ENCODE peak calls at places on chromosome 11, in five cellular contexts. One of them, this sample, is unnamed.

GRCh38 chr11:117090111-117090706 is 8.0 kb downstream of the SIK3 start:
- DNase-seq in choroid plexus epithelial cell: no peak
- DNase-seq in MM.1S: no peak
- DNase-seq in stomach: no peak
- DNase-seq in HFF-Myc: no peak
- DNase-seq in this sample: no peak

GRCh38 chr11:68525930-68526329 is 65.4 kb downstream of the PPP6R3 start:
- DNase-seq in choroid plexus epithelial cell: peak
- DNase-seq in MM.1S: no peak
- DNase-seq in stomach: no peak
- DNase-seq in HFF-Myc: no peak
- DNase-seq in this sample: no peak

GRCh38 chr11:134024420-134025085 is 44.3 kb upstream of the JAM3 start:
- DNase-seq in choroid plexus epithelial cell: no peak
- DNase-seq in MM.1S: no peak
- DNase-seq in stomach: no peak
- DNase-seq in HFF-Myc: no peak
- DNase-seq in this sample: no peak

GRCh38 chr11:4531666-4532065 is 13.3 kb upstream of the OR52M1 start:
- DNase-seq in choroid plexus epithelial cell: no peak
- DNase-seq in MM.1S: no peak
- DNase-seq in stomach: no peak
- DNase-seq in HFF-Myc: no peak
- DNase-seq in this sample: no peak

GRCh38 chr11:72798361-72798760 is 4.5 kb upstream of the STARD10 start:
- DNase-seq in choroid plexus epithelial cell: no peak
- DNase-seq in MM.1S: no peak
- DNase-seq in stomach: no peak
- DNase-seq in HFF-Myc: no peak
- DNase-seq in this sample: no peak

GRCh38 chr11:18844753-18845367 is 53.3 kb upstream of the PTPN5 start:
- DNase-seq in choroid plexus epithelial cell: peak
- DNase-seq in MM.1S: peak
- DNase-seq in stomach: no peak
- DNase-seq in HFF-Myc: peak
- DNase-seq in this sample: peak

GRCh38 chr11:41039592-41039991 is 419.9 kb downstream of the LRRC4C start:
- DNase-seq in choroid plexus epithelial cell: no peak
- DNase-seq in MM.1S: peak
- DNase-seq in stomach: no peak
- DNase-seq in HFF-Myc: no peak
- DNase-seq in this sample: no peak

GRCh38 chr11:59918987-59919589 is 19.1 kb upstream of the OOSP1 start:
- DNase-seq in choroid plexus epithelial cell: peak
- DNase-seq in MM.1S: peak
- DNase-seq in stomach: peak
- DNase-seq in HFF-Myc: no peak
- DNase-seq in this sample: peak

GRCh38 chr11:60953781-60954180 is 1.8 kb upstream of the SLC15A3 start:
- DNase-seq in choroid plexus epithelial cell: no peak
- DNase-seq in MM.1S: no peak
- DNase-seq in stomach: no peak
- DNase-seq in HFF-Myc: no peak
- DNase-seq in this sample: no peak

GRCh38 chr11:86440305-86440716 is 65.6 kb downstream of the CCDC81 start:
- DNase-seq in choroid plexus epithelial cell: peak
- DNase-seq in MM.1S: no peak
- DNase-seq in stomach: no peak
- DNase-seq in HFF-Myc: no peak
- DNase-seq in this sample: no peak

GRCh38 chr11:47480762-47481161 is 31.8 kb upstream of the RAPSN start:
- DNase-seq in choroid plexus epithelial cell: peak
- DNase-seq in MM.1S: no peak
- DNase-seq in stomach: no peak
- DNase-seq in HFF-Myc: no peak
- DNase-seq in this sample: no peak

GRCh38 chr11:1199689-1200610 is 22.9 kb upstream of the MUC5B start:
- DNase-seq in choroid plexus epithelial cell: no peak
- DNase-seq in MM.1S: no peak
- DNase-seq in stomach: peak
- DNase-seq in HFF-Myc: no peak
- DNase-seq in this sample: no peak

GRCh38 chr11:44823006-44823405 is 96.2 kb downstream of the TSPAN18 start:
- DNase-seq in choroid plexus epithelial cell: no peak
- DNase-seq in MM.1S: no peak
- DNase-seq in stomach: no peak
- DNase-seq in HFF-Myc: no peak
- DNase-seq in this sample: no peak
- TF ChIP-seq CTCF in choroid plexus epithelial cell: peak
- TF ChIP-seq CTCF in MM.1S: peak
- TF ChIP-seq CTCF in stomach: no peak
- TF ChIP-seq CTCF in HFF-Myc: peak
- TF ChIP-seq CTCF in this sample: peak

GRCh38 chr11:62054484-62055121 is 69.2 kb upstream of the INCENP start:
- DNase-seq in choroid plexus epithelial cell: peak
- DNase-seq in MM.1S: peak
- DNase-seq in stomach: peak
- DNase-seq in HFF-Myc: no peak
- DNase-seq in this sample: no peak
- TF ChIP-seq CTCF in choroid plexus epithelial cell: peak
- TF ChIP-seq CTCF in MM.1S: peak
- TF ChIP-seq CTCF in stomach: no peak
- TF ChIP-seq CTCF in HFF-Myc: peak
- TF ChIP-seq CTCF in this sample: peak

GRCh38 chr11:119334173-119334930 is at the start of gene RNF26:
- DNase-seq in choroid plexus epithelial cell: peak
- DNase-seq in MM.1S: peak
- DNase-seq in stomach: peak
- DNase-seq in HFF-Myc: peak
- DNase-seq in this sample: peak

GRCh38 chr11:119337581-119338317 is 2.9 kb downstream of the C1QTNF5 start:
- DNase-seq in choroid plexus epithelial cell: no peak
- DNase-seq in MM.1S: no peak
- DNase-seq in stomach: no peak
- DNase-seq in HFF-Myc: peak
- DNase-seq in this sample: no peak

GRCh38 chr11:119335655-119336543 is 1.6 kb downstream of the RNF26 start:
- DNase-seq in choroid plexus epithelial cell: no peak
- DNase-seq in MM.1S: no peak
- DNase-seq in stomach: no peak
- DNase-seq in HFF-Myc: no peak
- DNase-seq in this sample: no peak

GRCh38 chr11:119336744-119337469 is 2.6 kb downstream of the RNF26 start:
- DNase-seq in choroid plexus epithelial cell: no peak
- DNase-seq in MM.1S: no peak
- DNase-seq in stomach: no peak
- DNase-seq in HFF-Myc: no peak
- DNase-seq in this sample: no peak

GRCh38 chr11:119335091-119335654 is 846 bp downstream of the RNF26 start:
- DNase-seq in choroid plexus epithelial cell: no peak
- DNase-seq in MM.1S: no peak
- DNase-seq in stomach: no peak
- DNase-seq in HFF-Myc: no peak
- DNase-seq in this sample: no peak
- TF ChIP-seq CTCF in choroid plexus epithelial cell: no peak
- TF ChIP-seq CTCF in MM.1S: no peak
- TF ChIP-seq CTCF in stomach: no peak
- TF ChIP-seq CTCF in HFF-Myc: no peak
- TF ChIP-seq CTCF in this sample: no peak

DNA sequence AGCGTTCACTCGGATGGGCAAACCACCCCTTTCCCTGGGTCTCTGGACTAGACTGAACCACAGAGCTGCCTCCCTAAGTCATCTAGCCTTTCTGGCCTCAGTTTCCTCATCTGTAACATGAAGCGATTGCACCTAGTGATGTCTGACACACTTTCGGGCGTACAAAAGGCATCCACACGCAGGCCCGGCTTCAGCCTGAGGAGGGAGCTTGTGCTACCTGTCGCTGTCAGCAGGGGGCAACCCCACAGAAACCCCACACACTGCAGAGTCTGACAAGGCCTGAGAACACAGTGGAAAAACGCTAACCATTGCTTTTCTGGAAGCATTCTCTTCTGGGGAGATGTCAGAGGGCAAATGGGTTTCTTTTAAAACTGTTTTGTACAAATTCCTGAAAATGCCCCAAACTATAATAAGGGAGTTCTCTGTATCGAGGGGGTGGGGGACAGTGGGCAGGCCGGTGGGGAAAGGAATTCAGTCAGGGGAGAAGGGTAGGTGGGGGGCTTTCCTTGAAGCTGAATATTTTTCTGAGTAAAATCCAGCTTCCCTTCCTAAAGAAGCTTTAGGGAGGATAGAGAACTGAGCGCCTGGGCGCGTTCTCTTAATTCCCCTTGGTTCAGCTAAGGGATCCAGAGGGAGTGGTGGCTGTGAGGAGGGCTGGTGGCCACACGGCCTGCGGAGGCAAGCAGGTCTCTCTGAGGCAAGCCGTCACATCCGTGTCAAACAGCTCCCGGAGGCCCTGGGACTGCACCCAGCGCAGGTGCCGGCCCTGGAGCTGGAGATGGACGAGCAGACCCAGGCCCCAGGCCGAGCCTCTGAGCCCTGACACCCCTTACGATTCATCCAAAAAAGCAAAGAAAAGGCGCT is 552 bp downstream of the ELF5 start:
- DNase-seq in choroid plexus epithelial cell: peak
- DNase-seq in MM.1S: peak
- DNase-seq in stomach: peak
- DNase-seq in HFF-Myc: peak
- DNase-seq in this sample: peak
- TF ChIP-seq CTCF in choroid plexus epithelial cell: peak
- TF ChIP-seq CTCF in MM.1S: peak
- TF ChIP-seq CTCF in stomach: no peak
- TF ChIP-seq CTCF in HFF-Myc: peak
- TF ChIP-seq CTCF in this sample: peak